ENCODE peak calls at places on chromosomes 16 and 17, in seven cellular contexts. O is SK-N-SH, B is tibial artery, W is psoas muscle, F is neural progenitor cell, I is transverse colon, U is PC-9. L is an unnamed sample.

GRCh38 chr16:55643161-55643970 is 12.4 kb upstream of the SLC6A2 start:
- DNase-seq in F (no peak), I (peak; percentile 10), O (no peak), U (no peak), W (no peak), B (no peak), L (no peak)

GRCh38 chr17:57943140-57943539 is 12.1 kb downstream of the CUEDC1 start:
- DNase-seq in F (no peak), W (peak; percentile 20), U (no peak), O (no peak), B (no peak), I (no peak), L (no peak)

GRCh38 chr17:43533699-43534098 is 12.4 kb downstream of the ETV4 start:
- DNase-seq in U (no peak), F (no peak), W (no peak), O (no peak), I (no peak), B (no peak), L (no peak)

GRCh38 chr17:19384723-19385391 is 2.1 kb downstream of the MFAP4 start:
- DNase-seq in O (peak; percentile 84), W (peak; percentile 93), I (peak; percentile 84), B (peak; percentile 94), U (no peak), F (no peak), L (peak; percentile 18)

GRCh38 chr16:89722392-89723278 is 1.3 kb downstream of the ZNF276 start:
- DNase-seq in O (no peak), F (peak; percentile 43), U (peak; percentile 82), W (peak; percentile 84), B (peak; percentile 64), I (peak; percentile 93), L (peak; percentile 76)

GRCh38 chr16:77869997-77870813 is 81.8 kb downstream of the VAT1L start:
- DNase-seq in O (no peak), I (peak; percentile 45), U (no peak), W (no peak), B (no peak), F (no peak), L (no peak)

GRCh38 chr16:24525970-24526559 is 13.3 kb upstream of the RBBP6 start:
- DNase-seq in B (no peak), F (no peak), I (no peak), U (peak; percentile 39), W (no peak), O (no peak), L (no peak)

GRCh38 chr16:72793716-72794115 is 254.2 kb downstream of the ZFHX3 start:
- DNase-seq in U (no peak), O (no peak), B (no peak), I (no peak), F (no peak), W (no peak), L (no peak)

GRCh38 chr17:45952814-45953320 is 46.2 kb upstream of the STH start:
- DNase-seq in B (no peak), U (no peak), F (no peak), I (no peak), O (no peak), W (no peak), L (no peak)

GRCh38 chr17:51059781-51060180 is 60.9 kb downstream of the SPAG9 start:
- DNase-seq in W (no peak), I (no peak), O (no peak), B (no peak), U (no peak), F (no peak), L (no peak)

GRCh38 chr16:85983064-85983463 is 84.1 kb downstream of the IRF8 start:
- DNase-seq in O (no peak), F (no peak), I (no peak), W (no peak), B (no peak), U (no peak), L (no peak)

GRCh38 chr17:2682304-2682938 is 29.1 kb downstream of the CLUH start:
- DNase-seq in B (no peak), W (no peak), O (no peak), U (no peak), I (no peak), F (no peak), L (no peak)

DNA sequence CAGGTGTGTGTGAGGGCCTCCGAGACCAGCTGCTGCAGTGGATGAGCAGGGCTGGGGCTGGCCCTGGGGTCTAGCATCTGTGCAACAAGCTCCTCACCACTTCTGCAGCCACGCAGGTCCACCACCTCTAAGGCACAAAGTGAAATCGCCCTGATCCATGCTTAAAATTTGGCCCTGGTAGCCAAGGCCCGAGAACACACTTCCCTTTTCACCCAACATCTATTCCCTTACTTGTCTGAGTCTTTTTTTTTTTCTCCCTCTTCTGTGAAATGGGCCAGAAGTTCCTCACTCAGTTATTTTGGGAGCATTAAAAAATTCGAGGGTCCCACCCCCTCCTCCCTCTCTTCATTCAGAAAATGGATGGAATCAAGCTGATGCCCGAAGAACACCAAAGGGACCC is 47.9 kb downstream of the LDHD start:
- DNase-seq in U (no peak), W (no peak), F (no peak), B (no peak), O (no peak), I (no peak), L (no peak)
- H3K27ac ChIP-seq in U (no peak overlapping the region), W (no peak overlapping the region), F (no peak overlapping the region), B (no peak overlapping the region), O (peak overlapping the region; percentile 93), I (no peak overlapping the region), L (no peak overlapping the region)

GRCh38 chr17:17691468-17692263 is 10.4 kb downstream of the RAI1 start:
- DNase-seq in B (no peak), F (no peak), W (no peak), O (no peak), I (no peak), U (peak; percentile 27), L (no peak)

GRCh38 chr17:17693955-17694228 is 12.6 kb downstream of the RAI1 start:
- DNase-seq in U (no peak), W (no peak), O (no peak), F (peak; percentile 38), I (no peak), B (no peak), L (no peak)

GRCh38 chr17:17692353-17693252 is 11.3 kb downstream of the RAI1 start:
- DNase-seq in F (no peak), O (no peak), U (peak; percentile 23), I (no peak), B (no peak), W (no peak), L (no peak)

GRCh38 chr17:17694229-17695081 is 13.2 kb downstream of the RAI1 start:
- DNase-seq in F (peak; percentile 90), B (peak; percentile 77), W (peak; percentile 84), O (peak; percentile 95), I (peak; percentile 76), U (peak; percentile 76), L (peak; percentile 78)

GRCh38 chr17:17693253-17693954 is 12.1 kb downstream of the RAI1 start:
- DNase-seq in O (peak; percentile 78), W (peak; percentile 75), I (peak; percentile 31), F (peak; percentile 85), B (peak; percentile 54), U (peak; percentile 70), L (peak; percentile 66)
- H3K4me1 ChIP-seq in O (peaks cover 55% of the 10 kb centered on the region), W (peaks cover 51% of the 10 kb centered on the region), I (peaks cover 59% of the 10 kb centered on the region), F (peaks cover 49% of the 10 kb centered on the region), B (peaks cover 46% of the 10 kb centered on the region), U (peaks cover 89% of the 10 kb centered on the region), L (peaks cover 6% of the 10 kb centered on the region)

GRCh38 chr17:1171953-1172352 is 7.8 kb downstream of the ABR start:
- DNase-seq in I (no peak), W (no peak), F (no peak), B (no peak), U (no peak), O (no peak), L (no peak)

GRCh38 chr17:1173456-1174370 is 6.1 kb downstream of the ABR start:
- DNase-seq in U (no peak), B (no peak), I (no peak), F (no peak), W (no peak), O (no peak), L (no peak)

GRCh38 chr17:1170739-1171138 is 9.0 kb downstream of the ABR start:
- DNase-seq in I (no peak), F (no peak), U (no peak), W (no peak), O (no peak), B (no peak), L (no peak)

GRCh38 chr17:1177099-1177996 is 2.4 kb downstream of the ABR start:
- DNase-seq in U (no peak), B (no peak), W (no peak), F (no peak), O (peak; percentile 64), I (no peak), L (no peak)

DNA sequence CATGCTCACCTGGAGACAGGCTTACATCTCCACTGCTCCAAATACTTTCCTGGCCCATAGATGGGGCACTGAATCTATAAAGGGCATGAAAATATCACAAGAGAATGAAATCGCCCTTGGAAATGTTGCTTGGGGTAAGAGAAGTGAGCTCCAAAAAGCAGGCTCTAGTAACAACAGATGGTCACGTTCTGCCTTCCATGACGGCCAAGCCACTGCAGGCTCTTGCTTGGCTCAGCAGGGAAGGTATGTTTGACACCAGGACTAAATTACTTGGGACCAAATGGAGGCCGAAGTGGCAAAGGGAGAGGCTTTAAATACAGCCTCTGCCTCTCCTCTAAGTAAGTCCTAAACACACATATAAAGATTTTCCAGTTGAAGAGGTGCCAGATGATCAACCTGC is 5.3 kb downstream of the ABR start:
- DNase-seq in U (no peak), I (no peak), W (no peak), F (no peak), B (no peak), O (no peak), L (no peak)
- H3K27ac ChIP-seq in U (no peak overlapping the region), I (no peak overlapping the region), W (no peak overlapping the region), F (no peak overlapping the region), B (no peak overlapping the region), O (no peak overlapping the region), L (no peak overlapping the region)

GRCh38 chr16:74578433-74578832 is 28.5 kb downstream of the GLG1 start:
- DNase-seq in B (no peak), U (no peak), W (no peak), F (no peak), I (no peak), O (no peak), L (no peak)

GRCh38 chr16:74575805-74576643 is 30.9 kb downstream of the GLG1 start:
- DNase-seq in B (no peak), O (no peak), I (no peak), U (no peak), W (no peak), F (no peak), L (no peak)

GRCh38 chr16:74575175-74575804 is 31.6 kb downstream of the GLG1 start:
- DNase-seq in I (no peak), W (no peak), B (no peak), O (no peak), F (no peak), U (no peak), L (no peak)

GRCh38 chr16:74578838-74579237 is 28.1 kb downstream of the GLG1 start:
- DNase-seq in U (no peak), F (no peak), B (no peak), O (no peak), I (no peak), W (no peak), L (no peak)

DNA sequence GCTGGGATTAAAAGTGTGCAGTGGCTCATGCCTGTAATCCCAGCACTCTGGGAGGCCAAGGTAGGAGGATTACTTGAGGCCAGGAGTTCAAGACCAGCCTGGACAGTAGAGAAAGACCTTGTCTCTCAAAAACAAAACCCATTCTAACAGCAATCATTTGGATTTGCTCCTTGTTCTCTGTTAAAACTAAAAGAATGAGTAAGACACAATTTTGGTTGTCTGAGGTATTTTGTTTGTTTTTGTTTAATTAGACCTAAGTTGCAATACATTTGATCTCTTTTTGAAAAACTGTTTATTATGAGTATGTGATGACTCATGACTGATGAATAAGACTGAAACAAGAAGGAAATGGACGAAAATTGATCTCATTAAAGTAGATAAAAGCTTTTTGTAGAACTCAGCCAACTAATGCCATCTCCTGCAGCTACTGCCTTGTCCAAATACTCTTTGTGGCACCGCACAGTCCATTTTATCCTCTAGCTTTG is 29.0 kb downstream of the GLG1 start:
- DNase-seq in B (no peak), W (no peak), F (no peak), U (no peak), O (no peak), I (no peak), L (no peak)
- H3K4me1 ChIP-seq in B (no peaks in the 10 kb centered on the region), W (peaks cover 69% of the 10 kb centered on the region), F (no peaks in the 10 kb centered on the region), U (peaks cover 21% of the 10 kb centered on the region), O (peaks cover 35% of the 10 kb centered on the region), I (peaks cover 2% of the 10 kb centered on the region), L (peaks cover 8% of the 10 kb centered on the region)